ENCODE peak calls at places on chromosomes 16 and 17, in eight cellular contexts. S, C, E, H, K, X, P and I are unnamed samples.

GRCh38 chr17:80029235-80029974 is 6.3 kb downstream of the TBC1D16 start:
- DNase-seq in P (no peak), C (peak; percentile 96), H (no peak), S (no peak), K (no peak), X (peak; percentile 71), E (no peak), I (no peak)

GRCh38 chr16:88769617-88770458 is 15.2 kb downstream of the PIEZO1 start:
- DNase-seq in X (peak; percentile 64), P (peak; percentile 51), E (peak; percentile 43), S (no peak), K (no peak), C (peak; percentile 48), H (no peak), I (no peak)

GRCh38 chr17:46977348-46977747 is 1.7 kb downstream of the RPRML start:
- DNase-seq in S (no peak), K (no peak), P (peak; percentile 53), C (peak; percentile 72), X (peak; percentile 84), H (no peak), E (peak; percentile 17), I (no peak)

GRCh38 chr17:21058098-21058893 is 15.5 kb upstream of the USP22 start:
- DNase-seq in X (peak; percentile 69), K (no peak), P (no peak), C (peak; percentile 56), H (no peak), S (no peak), E (peak; percentile 29), I (no peak)

GRCh38 chr17:58250344-58251011 is 12.1 kb downstream of the LPO start:
- DNase-seq in P (no peak), E (no peak), K (no peak), S (no peak), H (no peak), X (no peak), C (no peak), I (no peak)

GRCh38 chr17:73071387-73071999 is 21.0 kb downstream of the SLC39A11 start:
- DNase-seq in S (no peak), K (no peak), H (no peak), C (no peak), P (no peak), X (no peak), E (no peak), I (no peak)

GRCh38 chr17:56593073-56593740 is at the start of gene NOG:
- DNase-seq in X (peak; percentile 63), K (peak; percentile 37), H (no peak), P (peak; percentile 39), S (peak; percentile 15), C (peak; percentile 74), E (peak; percentile 81), I (no peak)

GRCh38 chr16:3454093-3454492 is 10.6 kb downstream of the NAA60 start:
- DNase-seq in H (no peak), S (no peak), K (no peak), E (peak; percentile 25), C (peak; percentile 13), P (no peak), X (peak; percentile 21), I (no peak)

GRCh38 chr17:67594115-67594878 is 123.4 kb upstream of the NOL11 start:
- DNase-seq in K (no peak), X (no peak), C (no peak), H (no peak), E (peak; percentile 8), P (no peak), S (no peak), I (no peak)

GRCh38 chr17:28381141-28381825 is 9.8 kb downstream of the SARM1 start:
- DNase-seq in H (no peak), X (no peak), C (no peak), K (no peak), P (no peak), S (no peak), E (no peak), I (no peak)

GRCh38 chr17:66450008-66450856 is 147.8 kb downstream of the PRKCA start:
- DNase-seq in C (no peak), E (no peak), H (no peak), K (no peak), P (no peak), S (no peak), X (no peak), I (no peak)

GRCh38 chr16:28981517-28981916 is 3.3 kb upstream of the LAT start:
- DNase-seq in E (peak; percentile 20), H (no peak), C (peak; percentile 58), K (no peak), P (no peak), X (no peak), S (no peak), I (no peak)

GRCh38 chr16:88069397-88070168 is 118.3 kb downstream of the BANP start:
- DNase-seq in P (no peak), X (no peak), E (no peak), S (no peak), K (no peak), H (no peak), C (no peak), I (no peak)

GRCh38 chr17:72336804-72337070 is 215.9 kb downstream of the SOX9 start:
- DNase-seq in E (no peak), H (no peak), C (no peak), X (no peak), P (no peak), K (no peak), S (no peak), I (no peak)

GRCh38 chr16:5036228-5037156 is 2.8 kb upstream of the NAGPA start:
- DNase-seq in E (no peak), K (no peak), H (no peak), C (no peak), S (no peak), X (no peak), P (no peak), I (no peak)

GRCh38 chr17:77721823-77722160 is 236.7 kb upstream of the TNRC6C start:
- DNase-seq in K (no peak), P (peak; percentile 50), X (no peak), H (no peak), E (no peak), S (no peak), C (no peak), I (no peak)

GRCh38 chr17:27585153-27585681 is 45.8 kb upstream of the LGALS9 start:
- DNase-seq in S (no peak), C (no peak), P (no peak), K (no peak), E (no peak), H (no peak), X (no peak), I (no peak)

GRCh38 chr16:57810197-57811024 is 8.1 kb upstream of the KIFC3 start:
- DNase-seq in E (peak; percentile 98), K (no peak), S (peak; percentile 48), C (peak; percentile 90), H (no peak), X (peak; percentile 89), P (peak; percentile 63), I (peak; percentile 82)

GRCh38 chr16:47939690-47940089 is 216.1 kb downstream of the ABCC12 start:
- DNase-seq in K (no peak), P (no peak), E (no peak), X (no peak), H (no peak), C (peak; percentile 40), S (no peak), I (no peak)

GRCh38 chr16:80684136-80684765 is 120.1 kb downstream of the CDYL2 start:
- DNase-seq in S (no peak), E (no peak), K (no peak), P (no peak), H (no peak), X (no peak), C (no peak), I (no peak)

GRCh38 chr16:25614836-25615235 is 76.9 kb upstream of the HS3ST4 start:
- DNase-seq in S (no peak), E (no peak), H (no peak), C (no peak), K (no peak), X (no peak), P (no peak), I (no peak)

GRCh38 chr17:58324409-58325288 is 3.9 kb downstream of the TSPOAP1 start:
- DNase-seq in E (no peak), H (no peak), P (peak; percentile 67), C (peak; percentile 56), S (no peak), X (peak; percentile 32), K (peak; percentile 25), I (no peak)

GRCh38 chr17:80030730-80031410 is 4.8 kb downstream of the TBC1D16 start:
- DNase-seq in X (no peak), K (no peak), E (no peak), P (no peak), H (no peak), S (no peak), C (peak; percentile 90), I (no peak)

GRCh38 chr17:80245566-80246265 is 14.9 kb upstream of the RNF213 start:
- DNase-seq in C (no peak), S (no peak), E (no peak), P (no peak), K (no peak), H (no peak), X (no peak), I (no peak)